ENCODE peak calls at places on chromosome 12, in six cellular contexts. M is foreskin fibroblast; F is activated T-cell treated with anti-CD3 and anti-CD28 coated beads, Interleukin-2, amount 50 U/mL, for 1 hour; T is GM10248; D is substantia nigra; G is stimulated activated effector memory CD8-positive, alpha-beta T cell treated with anti-CD3 and anti-CD28 coated beads, Interleukin-12 subunit alpha, Interleukin-12 subunit beta, amount 100 ng/mL, for 72 hours. S is an unnamed sample.

GRCh38 chr12:53298154-53298553 is 1.3 kb upstream of the MYG1 start:
- DNase-seq in F (no peak), T (no peak), G (no peak), M (peak), D (no peak), S (no peak)

GRCh38 chr12:16788888-16789790 is 183.2 kb upstream of the LMO3 start:
- DNase-seq in D (no peak), F (no peak), G (no peak), T (no peak), M (no peak), S (peak)

GRCh38 chr12:105554223-105554678 is 223.8 kb downstream of the C12orf75 start:
- DNase-seq in D (no peak), F (no peak), G (no peak), T (no peak), M (no peak), S (no peak)

GRCh38 chr12:4052691-4053090 is 179.5 kb upstream of the PARP11 start:
- DNase-seq in D (no peak), G (no peak), T (no peak), F (no peak), M (no peak), S (no peak)

GRCh38 chr12:29783773-29784666 is at the start of gene TMTC1:
- DNase-seq in G (no peak), M (peak), F (no peak), T (peak), D (peak), S (peak)

GRCh38 chr12:19014243-19014642 is 115.3 kb upstream of the PLEKHA5 start:
- DNase-seq in D (no peak), T (no peak), F (no peak), G (no peak), M (peak), S (no peak)

GRCh38 chr12:89895591-89895990 is 187.0 kb upstream of the ATP2B1 start:
- DNase-seq in F (no peak), G (no peak), M (no peak), D (no peak), T (no peak), S (no peak)

GRCh38 chr12:93419388-93420034 is 22.2 kb downstream of the UBE2N start:
- DNase-seq in D (no peak), F (no peak), T (peak), G (no peak), M (peak), S (peak)

GRCh38 chr12:47376937-47377336 is 297.2 kb upstream of the AMIGO2 start:
- DNase-seq in T (no peak), G (no peak), D (no peak), M (no peak), F (no peak), S (no peak)

GRCh38 chr12:120710805-120711296 is 593 bp downstream of the UNC119B start:
- DNase-seq in T (peak), F (peak), G (peak), M (peak), D (no peak), S (peak)

GRCh38 chr12:2288001-2288400 is 235.2 kb downstream of the CACNA1C start:
- DNase-seq in F (no peak), T (no peak), M (peak), G (no peak), D (no peak), S (no peak)

GRCh38 chr12:94112116-94112515 is 36.3 kb upstream of the PLXNC1 start:
- DNase-seq in T (no peak), G (no peak), M (no peak), D (no peak), F (no peak), S (no peak)

GRCh38 chr12:5390174-5390799 is 41.6 kb upstream of the NTF3 start:
- DNase-seq in D (no peak), T (no peak), G (no peak), F (no peak), M (no peak), S (no peak)

GRCh38 chr12:91986084-91986483 is 159.6 kb downstream of the BTG1 start:
- DNase-seq in D (no peak), M (no peak), G (no peak), F (no peak), T (no peak), S (no peak)

GRCh38 chr12:77992760-77993159 is 162.1 kb downstream of the NAV3 start:
- DNase-seq in F (no peak), M (peak), G (no peak), D (no peak), T (no peak), S (no peak)

GRCh38 chr12:13093191-13093849 is 10.1 kb downstream of the GSG1 start:
- DNase-seq in G (no peak), F (no peak), D (no peak), M (peak), T (no peak), S (no peak)

GRCh38 chr12:49048953-49049352 is 11.6 kb downstream of the KMT2D start:
- DNase-seq in F (no peak), D (no peak), G (no peak), T (no peak), M (no peak), S (no peak)

GRCh38 chr12:119179335-119180021 is 747 bp downstream of the HSPB8 start:
- DNase-seq in T (no peak), D (no peak), G (no peak), F (no peak), M (peak), S (no peak)

GRCh38 chr12:70180140-70180539 is 63.1 kb upstream of the CNOT2 start:
- DNase-seq in D (no peak), G (no peak), T (no peak), M (no peak), F (no peak), S (no peak)

GRCh38 chr12:107864235-107864634 is 89.7 kb downstream of the ASCL4 start:
- DNase-seq in G (no peak), F (no peak), T (no peak), D (no peak), M (no peak), S (no peak)

GRCh38 chr12:57604454-57605307 is at the start of gene DTX3:
- DNase-seq in D (peak), F (peak), T (peak), M (peak), G (peak), S (peak)

GRCh38 chr12:53493610-53494391 is 5.5 kb downstream of the MAP3K12 start:
- DNase-seq in F (no peak), G (no peak), M (no peak), T (no peak), D (no peak), S (no peak)

GRCh38 chr12:87283111-87283510 is 746.1 kb downstream of the C12orf50 start:
- DNase-seq in D (no peak), T (no peak), G (no peak), F (no peak), M (no peak), S (no peak)

GRCh38 chr12:122227341-122227740 is 1.5 kb upstream of the DIABLO start:
- DNase-seq in M (no peak), G (peak), D (no peak), F (peak), T (no peak), S (no peak)

S was measured in GM20000.